ENCODE peak calls at places on chromosomes 5 and 9, in five cellular contexts. X, N, F, A and Q are unnamed samples.

GRCh38 chr5:170338933-170339779 is 41.6 kb upstream of the LCP2 start:
- DNase-seq in X (no peak), N (peak; percentile 50), F (peak; percentile 77), A (no peak), Q (no peak)

GRCh38 chr5:72760259-72760658 is 56.2 kb upstream of the TNPO1 start:
- DNase-seq in X (peak; percentile 0), N (no peak), F (no peak), A (no peak), Q (no peak)

GRCh38 chr9:34490360-34490759 is 31.8 kb downstream of the DNAI1 start:
- DNase-seq in X (no peak), N (no peak), F (no peak), A (no peak), Q (no peak)

GRCh38 chr5:68407312-68408239 is 192.0 kb downstream of the PIK3R1 start:
- DNase-seq in X (no peak), N (no peak), F (no peak), A (no peak), Q (no peak)

GRCh38 chr9:14652729-14653377 is 40.4 kb downstream of the ZDHHC21 start:
- DNase-seq in X (peak; percentile 55), N (no peak), F (no peak), A (no peak), Q (peak; percentile 22)

GRCh38 chr9:73683862-73684591 is 532.4 kb downstream of the ANXA1 start:
- DNase-seq in X (peak; percentile 62), N (no peak), F (no peak), A (peak; percentile 21), Q (peak; percentile 10)

GRCh38 chr5:40995816-40996586 is 75.1 kb downstream of the MROH2B start:
- DNase-seq in X (no peak), N (no peak), F (no peak), A (no peak), Q (no peak)

GRCh38 chr5:173623789-173624188 is 7.3 kb upstream of the BOD1 start:
- DNase-seq in X (no peak), N (no peak), F (no peak), A (no peak), Q (no peak)

GRCh38 chr9:85024374-85024773 is 354.8 kb downstream of the NTRK2 start:
- DNase-seq in X (no peak), N (no peak), F (no peak), A (no peak), Q (peak; percentile 85)

GRCh38 chr5:132510076-132510475 is 19.5 kb upstream of the IRF1 start:
- DNase-seq in X (no peak), N (no peak), F (no peak), A (no peak), Q (no peak)

GRCh38 chr5:154196955-154197652 is 6.6 kb downstream of the GALNT10 start:
- DNase-seq in X (peak; percentile 46), N (no peak), F (no peak), A (peak; percentile 69), Q (peak; percentile 34)

GRCh38 chr9:134566936-134567335 is 74.7 kb upstream of the COL5A1 start:
- DNase-seq in X (no peak), N (no peak), F (no peak), A (no peak), Q (no peak)

GRCh38 chr9:88953401-88954029 is 37.8 kb upstream of the S1PR3 start:
- DNase-seq in X (no peak), N (no peak), F (no peak), A (peak; percentile 40), Q (peak; percentile 59)

GRCh38 chr5:175795959-175796358 is 75.4 kb upstream of the CPLX2 start:
- DNase-seq in X (no peak), N (no peak), F (no peak), A (no peak), Q (no peak)

GRCh38 chr9:90097237-90097636 is 492.4 kb downstream of the GADD45G start:
- DNase-seq in X (no peak), N (no peak), F (no peak), A (no peak), Q (no peak)

GRCh38 chr5:141598389-141599360 is 20.1 kb downstream of the DIAPH1 start:
- DNase-seq in X (peak; percentile 13), N (no peak), F (no peak), A (no peak), Q (no peak)

GRCh38 chr9:130607640-130608420 is 28.5 kb downstream of the FUBP3 start:
- DNase-seq in X (no peak), N (no peak), F (peak; percentile 15), A (no peak), Q (no peak)

GRCh38 chr9:129525781-129526180 is 95.1 kb downstream of the C9orf50 start:
- DNase-seq in X (no peak), N (no peak), F (no peak), A (no peak), Q (no peak)

GRCh38 chr5:130884033-130884432 is 281.0 kb downstream of the HINT1 start:
- DNase-seq in X (no peak), N (no peak), F (no peak), A (no peak), Q (no peak)

GRCh38 chr5:69167488-69167845 is 517 bp downstream of the CCNB1 start:
- DNase-seq in X (peak; percentile 8), N (no peak), F (peak; percentile 27), A (no peak), Q (no peak)